ENCODE peak calls at places on chromosomes 1 and 21, in seven cellular contexts. S is thoracic aorta; J is upper lobe of left lung; M is right cardiac atrium; Q is Caco-2; K is body of pancreas; E is effector memory CD4-positive, alpha-beta T cell. W is an unnamed sample.
A peak's percentile ranks its signal among the peaks of the same experiment; 100 is the strongest.

GRCh38 chr1:20165522-20165951 is 20.4 kb upstream of the UBXN10 start:
- DNase-seq in S (no peak), J (no peak), M (peak; percentile 39), Q (no peak), K (no peak), E (no peak), W (no peak)

GRCh38 chr1:153945131-153945794 is 1.3 kb downstream of the DENND4B start:
- DNase-seq in S (no peak), J (peak; percentile 79), M (peak; percentile 84), Q (no peak), K (peak; percentile 29), E (peak; percentile 77), W (peak; percentile 46)

GRCh38 chr1:214566158-214567104 is 15.0 kb upstream of the PTPN14 start:
- DNase-seq in S (no peak), J (no peak), M (no peak), Q (no peak), K (no peak), E (no peak), W (no peak)

GRCh38 chr1:178379807-178380206 is 117.0 kb downstream of the CLEC20A start:
- DNase-seq in S (no peak), J (no peak), M (no peak), Q (no peak), K (no peak), E (no peak), W (no peak)

GRCh38 chr1:150613061-150613920 is 16.1 kb downstream of the ENSA start:
- DNase-seq in S (peak; percentile 40), J (peak; percentile 67), M (no peak), Q (no peak), K (no peak), E (peak; percentile 44), W (peak; percentile 94)

GRCh38 chr1:160125761-160126160 is 10.2 kb downstream of the ATP1A2 start:
- DNase-seq in S (no peak), J (no peak), M (no peak), Q (no peak), K (no peak), E (no peak), W (no peak)

GRCh38 chr1:56448529-56448928 is 130.8 kb downstream of the PLPP3 start:
- DNase-seq in S (no peak), J (no peak), M (no peak), Q (no peak), K (no peak), E (no peak), W (no peak)

GRCh38 chr1:29388884-29389283 is 152.6 kb downstream of the PTPRU start:
- DNase-seq in S (no peak), J (no peak), M (no peak), Q (no peak), K (no peak), E (no peak), W (no peak)

GRCh38 chr1:54327386-54328116 is 78.6 kb downstream of the SSBP3 start:
- DNase-seq in S (no peak), J (no peak), M (no peak), Q (no peak), K (no peak), E (no peak), W (no peak)

GRCh38 chr1:6891781-6892579 is 106.7 kb downstream of the CAMTA1 start:
- DNase-seq in S (no peak), J (no peak), M (no peak), Q (no peak), K (no peak), E (no peak), W (no peak)

GRCh38 chr1:225526878-225527277 is 99.0 kb upstream of the LBR start:
- DNase-seq in S (no peak), J (no peak), M (no peak), Q (no peak), K (peak; percentile 30), E (no peak), W (no peak)

GRCh38 chr1:60998786-60999185 is 83.6 kb upstream of the NFIA start:
- DNase-seq in S (no peak), J (no peak), M (no peak), Q (no peak), K (no peak), E (no peak), W (no peak)

GRCh38 chr21:35343046-35343816 is 294.1 kb upstream of the RUNX1 start:
- DNase-seq in S (no peak), J (no peak), M (no peak), Q (no peak), K (no peak), E (no peak), W (no peak)

GRCh38 chr1:96723372-96723771 is 1.8 kb downstream of the PTBP2 start:
- DNase-seq in S (no peak), J (no peak), M (no peak), Q (no peak), K (no peak), E (no peak), W (no peak)

GRCh38 chr1:175197536-175197935 is 5.0 kb upstream of the KIAA0040 start:
- DNase-seq in S (no peak), J (no peak), M (no peak), Q (no peak), K (no peak), E (no peak), W (no peak)

GRCh38 chr1:33709780-33710713 is 153.8 kb upstream of the HMGB4 start:
- DNase-seq in S (no peak), J (no peak), M (no peak), Q (no peak), K (no peak), E (no peak), W (no peak)

GRCh38 chr1:203754455-203754864 is 10.5 kb upstream of the LAX1 start:
- DNase-seq in S (no peak), J (no peak), M (no peak), Q (no peak), K (no peak), E (no peak), W (no peak)

GRCh38 chr1:100597069-100597741 is 59.3 kb downstream of the GPR88 start:
- DNase-seq in S (no peak), J (no peak), M (no peak), Q (no peak), K (no peak), E (no peak), W (no peak)

GRCh38 chr21:38447611-38448010 is 50.7 kb downstream of the ERG start:
- DNase-seq in S (no peak), J (no peak), M (no peak), Q (no peak), K (no peak), E (no peak), W (no peak)

GRCh38 chr1:22861764-22862440 is 110.8 kb downstream of the LACTBL1 start:
- DNase-seq in S (no peak), J (no peak), M (peak; percentile 70), Q (peak; percentile 42), K (peak; percentile 47), E (no peak), W (peak; percentile 22)

GRCh38 chr21:43585924-43586411 is 73.3 kb downstream of the HSF2BP start:
- DNase-seq in S (peak; percentile 64), J (peak; percentile 82), M (peak; percentile 53), Q (peak; percentile 88), K (peak; percentile 66), E (no peak), W (peak; percentile 28)

GRCh38 chr1:221625026-221625425 is 116.9 kb downstream of the DUSP10 start:
- DNase-seq in S (no peak), J (no peak), M (no peak), Q (no peak), K (no peak), E (no peak), W (no peak)

GRCh38 chr1:235296729-235297128 is 31.2 kb downstream of the ARID4B start:
- DNase-seq in S (no peak), J (no peak), M (no peak), Q (no peak), K (no peak), E (no peak), W (no peak)

DNA sequence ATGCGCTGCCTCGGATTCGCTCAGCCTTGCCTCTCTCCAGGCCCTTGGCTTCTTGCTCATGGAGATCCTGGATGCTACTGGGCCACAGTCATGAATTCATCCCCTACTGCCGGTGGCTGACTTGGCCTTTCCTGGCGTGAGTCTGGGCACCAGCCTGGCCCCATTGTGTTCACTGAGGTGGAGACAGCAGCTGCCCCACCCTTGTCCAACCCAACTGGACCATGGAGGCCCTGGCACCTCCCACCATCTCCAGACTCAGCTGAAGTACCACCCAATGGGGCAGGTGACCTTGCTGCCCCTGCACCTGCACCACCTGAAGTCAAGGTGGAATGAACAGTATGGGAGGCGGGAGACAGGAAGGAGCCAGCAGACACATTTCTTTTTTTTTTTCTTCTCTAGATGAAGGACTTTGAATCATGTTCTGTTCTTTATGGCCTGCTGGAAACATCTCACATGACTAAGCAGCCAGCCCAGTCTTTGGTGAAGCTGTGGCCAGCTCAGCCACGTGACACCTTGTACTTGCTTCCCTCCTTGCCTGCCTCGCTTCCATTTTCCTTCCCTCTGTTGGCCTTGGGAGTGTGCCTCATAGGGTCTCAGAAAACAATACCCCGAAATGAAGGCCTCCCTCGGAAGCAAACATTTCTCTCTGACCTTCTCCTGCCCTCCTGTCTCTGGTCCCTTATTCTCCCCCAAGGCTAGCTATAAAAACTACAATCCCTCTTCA is 3.8 kb upstream of the SLC30A2 start:
- DNase-seq in S (no peak), J (no peak), M (no peak), Q (no peak), K (no peak), E (no peak), W (peak; percentile 93)
- H3K27me3 ChIP-seq in S (peaks cover 8% of the 10 kb centered on the region), J (peaks cover 30% of the 10 kb centered on the region), M (no peaks in the 10 kb centered on the region), Q (no peaks in the 10 kb centered on the region), K (no peaks in the 10 kb centered on the region), E (peaks cover 32% of the 10 kb centered on the region), W (peaks cover 17% of the 10 kb centered on the region)

DNA sequence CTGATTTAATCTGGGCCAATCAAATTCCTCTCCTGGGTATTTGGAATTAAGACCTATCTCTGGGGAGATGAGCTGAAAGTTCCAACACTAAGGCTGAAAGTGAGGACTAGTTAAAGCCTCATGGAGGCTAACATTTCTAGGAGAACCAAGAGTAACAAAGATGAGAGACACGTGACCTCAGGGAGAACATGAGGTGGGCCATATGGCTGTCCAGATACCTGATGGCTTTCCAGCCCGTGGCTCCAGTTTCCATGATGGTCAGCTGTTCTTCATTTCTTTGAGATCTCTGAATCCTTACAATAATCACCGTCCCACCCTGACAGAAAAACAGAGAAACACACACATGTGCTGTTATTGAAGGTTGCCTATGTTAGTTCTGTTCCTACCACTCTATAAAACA is 66.1 kb downstream of the LEPR start:
- DNase-seq in S (no peak), J (no peak), M (no peak), Q (no peak), K (no peak), E (no peak), W (no peak)
- H3K27me3 ChIP-seq in S (no peaks in the 10 kb centered on the region), J (no peaks in the 10 kb centered on the region), M (no peaks in the 10 kb centered on the region), Q (no peaks in the 10 kb centered on the region), K (no peaks in the 10 kb centered on the region), E (no peaks in the 10 kb centered on the region), W (no peaks in the 10 kb centered on the region)

GRCh38 chr1:40911105-40911504 is 48.9 kb upstream of the CITED4 start:
- DNase-seq in S (no peak), J (no peak), M (no peak), Q (no peak), K (no peak), E (no peak), W (no peak)
- H3K27me3 ChIP-seq in S (no peaks in the 10 kb centered on the region), J (no peaks in the 10 kb centered on the region), M (no peaks in the 10 kb centered on the region), Q (no peaks in the 10 kb centered on the region), K (no peaks in the 10 kb centered on the region), E (no peaks in the 10 kb centered on the region), W (no peaks in the 10 kb centered on the region)

DNA sequence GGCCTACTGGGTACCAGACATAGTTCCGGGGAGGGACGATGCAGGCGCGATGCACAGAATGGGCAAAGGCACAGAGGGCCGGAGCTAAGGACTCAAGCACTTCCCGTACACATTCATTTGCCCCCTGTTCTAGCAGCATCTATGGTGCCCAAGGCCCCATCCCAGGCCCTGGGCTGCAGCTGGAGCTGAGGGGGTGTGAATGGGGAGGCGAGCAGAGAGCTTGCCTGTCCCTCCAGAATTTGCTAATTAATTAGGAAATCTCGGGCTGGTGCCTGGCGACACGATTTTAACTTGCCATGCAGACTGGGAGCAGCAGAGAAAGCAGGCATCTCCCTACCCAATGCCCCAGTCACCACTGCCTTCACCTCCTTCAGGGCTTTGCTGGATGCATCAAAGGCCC is 35.9 kb downstream of the EPHA2 start:
- DNase-seq in S (no peak), J (no peak), M (no peak), Q (no peak), K (no peak), E (no peak), W (no peak)
- H3K27me3 ChIP-seq in S (no peaks in the 10 kb centered on the region), J (no peaks in the 10 kb centered on the region), M (no peaks in the 10 kb centered on the region), Q (no peaks in the 10 kb centered on the region), K (no peaks in the 10 kb centered on the region), E (no peaks in the 10 kb centered on the region), W (no peaks in the 10 kb centered on the region)